ENCODE peak calls at places on chromosomes 16 and 17, in four cellular contexts. One of them, this sample, is unnamed.

GRCh38 chr17:76569607-76570279 is 15.9 kb downstream of the ST6GALNAC2 start:
- ATAC-seq in HepG2: peak; percentile 70
- ATAC-seq in GM12878: no peak
- ATAC-seq in A549: peak; percentile 59
- ATAC-seq in this sample: peak; percentile 44

GRCh38 chr17:9409026-9409425 is 166.6 kb downstream of the STX8 start:
- ATAC-seq in HepG2: no peak
- ATAC-seq in A549: no peak
- ATAC-seq in GM12878: no peak
- ATAC-seq in this sample: no peak

GRCh38 chr17:3582921-3583320 is 25.3 kb upstream of the TRPV3 start:
- ATAC-seq in A549: no peak
- ATAC-seq in HepG2: no peak
- ATAC-seq in GM12878: no peak
- ATAC-seq in this sample: no peak

GRCh38 chr17:50667259-50668024 is 32.8 kb downstream of the ABCC3 start:
- ATAC-seq in A549: peak; percentile 17
- ATAC-seq in GM12878: no peak
- ATAC-seq in HepG2: peak; percentile 28
- ATAC-seq in this sample: no peak

GRCh38 chr17:45722161-45722560 is 62.0 kb upstream of the CRHR1 start:
- ATAC-seq in A549: peak; percentile 95
- ATAC-seq in GM12878: no peak
- ATAC-seq in HepG2: peak; percentile 99
- ATAC-seq in this sample: no peak

GRCh38 chr16:68113765-68114240 is 28.6 kb downstream of the NFATC3 start:
- ATAC-seq in A549: no peak
- ATAC-seq in HepG2: peak; percentile 43
- ATAC-seq in GM12878: no peak
- ATAC-seq in this sample: no peak

GRCh38 chr17:17876959-17877547 is 40.3 kb upstream of the SREBF1 start:
- ATAC-seq in HepG2: no peak
- ATAC-seq in GM12878: no peak
- ATAC-seq in A549: no peak
- ATAC-seq in this sample: peak; percentile 72

GRCh38 chr16:87602821-87603683 is 744 bp downstream of the JPH3 start:
- ATAC-seq in A549: peak; percentile 55
- ATAC-seq in GM12878: no peak
- ATAC-seq in HepG2: peak; percentile 23
- ATAC-seq in this sample: no peak

GRCh38 chr16:77637939-77638338 is 84.4 kb upstream of the NUDT7 start:
- ATAC-seq in HepG2: no peak
- ATAC-seq in A549: no peak
- ATAC-seq in GM12878: no peak
- ATAC-seq in this sample: peak; percentile 39

GRCh38 chr17:72429066-72429638 is 308.3 kb downstream of the SOX9 start:
- ATAC-seq in A549: peak; percentile 37
- ATAC-seq in GM12878: peak; percentile 4
- ATAC-seq in HepG2: peak; percentile 47
- ATAC-seq in this sample: no peak

GRCh38 chr17:44144966-44145739 is 3.4 kb downstream of the HROB start:
- ATAC-seq in GM12878: no peak
- ATAC-seq in HepG2: no peak
- ATAC-seq in A549: no peak
- ATAC-seq in this sample: no peak

GRCh38 chr16:74766729-74767128 is 7.9 kb downstream of the FA2H start:
- ATAC-seq in A549: peak; percentile 27
- ATAC-seq in HepG2: peak; percentile 20
- ATAC-seq in GM12878: no peak
- ATAC-seq in this sample: no peak

GRCh38 chr17:66983414-66984021 is 19.0 kb downstream of the CACNG4 start:
- ATAC-seq in A549: peak; percentile 44
- ATAC-seq in GM12878: no peak
- ATAC-seq in HepG2: no peak
- ATAC-seq in this sample: no peak

GRCh38 chr17:4500188-4500565 is 1.5 kb downstream of the SPNS2 start:
- ATAC-seq in HepG2: peak; percentile 23
- ATAC-seq in GM12878: no peak
- ATAC-seq in A549: peak; percentile 17
- ATAC-seq in this sample: no peak

GRCh38 chr17:75087182-75087557 is 584 bp upstream of the SLC16A5 start:
- ATAC-seq in GM12878: peak; percentile 8
- ATAC-seq in A549: peak; percentile 3
- ATAC-seq in HepG2: no peak
- ATAC-seq in this sample: no peak

GRCh38 chr17:8392674-8393469 is 4.8 kb downstream of the RNF222 start:
- ATAC-seq in HepG2: peak; percentile 36
- ATAC-seq in GM12878: no peak
- ATAC-seq in A549: peak; percentile 33
- ATAC-seq in this sample: no peak

GRCh38 chr16:24993722-24994686 is 21.2 kb downstream of the ARHGAP17 start:
- ATAC-seq in GM12878: peak; percentile 8
- ATAC-seq in A549: peak; percentile 92
- ATAC-seq in HepG2: peak; percentile 96
- ATAC-seq in this sample: peak; percentile 53

GRCh38 chr17:49904904-49905303 is 57.0 kb upstream of the TAC4 start:
- ATAC-seq in GM12878: no peak
- ATAC-seq in HepG2: no peak
- ATAC-seq in A549: no peak
- ATAC-seq in this sample: no peak

GRCh38 chr17:75228305-75228704 is 22.8 kb downstream of the NUP85 start:
- ATAC-seq in HepG2: no peak
- ATAC-seq in GM12878: no peak
- ATAC-seq in A549: no peak
- ATAC-seq in this sample: peak; percentile 66

GRCh38 chr16:8928467-8928957 is 35.2 kb downstream of the USP7 start:
- ATAC-seq in A549: no peak
- ATAC-seq in HepG2: no peak
- ATAC-seq in GM12878: peak; percentile 61
- ATAC-seq in this sample: peak; percentile 28

GRCh38 chr17:45874148-45874547 is 20.2 kb upstream of the MAPT start:
- ATAC-seq in A549: no peak
- ATAC-seq in GM12878: no peak
- ATAC-seq in HepG2: no peak
- ATAC-seq in this sample: no peak

GRCh38 chr16:149024-149675 is 3.3 kb upstream of the HBZ start:
- ATAC-seq in GM12878: no peak
- ATAC-seq in HepG2: no peak
- ATAC-seq in A549: peak; percentile 18
- ATAC-seq in this sample: no peak

GRCh38 chr17:48439473-48439872 is 9.5 kb upstream of the SKAP1 start:
- ATAC-seq in A549: no peak
- ATAC-seq in GM12878: peak; percentile 66
- ATAC-seq in HepG2: no peak
- ATAC-seq in this sample: no peak

GRCh38 chr16:66618588-66618987 is 14.1 kb downstream of the CMTM3 start:
- ATAC-seq in HepG2: no peak
- ATAC-seq in GM12878: no peak
- ATAC-seq in A549: peak; percentile 59
- ATAC-seq in this sample: peak; percentile 80

GRCh38 chr16:4767872-4768548 is 1.0 kb upstream of the ZNF500 start:
- ATAC-seq in A549: peak; percentile 10
- ATAC-seq in GM12878: no peak
- ATAC-seq in HepG2: peak; percentile 3
- ATAC-seq in this sample: no peak

GRCh38 chr17:62965149-62965648 is 836 bp upstream of the TANC2 start:
- ATAC-seq in A549: no peak
- ATAC-seq in GM12878: peak; percentile 15
- ATAC-seq in HepG2: no peak
- ATAC-seq in this sample: no peak

GRCh38 chr17:75822119-75822799 is 21.9 kb downstream of the UNC13D start:
- ATAC-seq in A549: no peak
- ATAC-seq in HepG2: no peak
- ATAC-seq in GM12878: no peak
- ATAC-seq in this sample: no peak

GRCh38 chr17:81737947-81738800 is 26.1 kb downstream of the SLC25A10 start:
- ATAC-seq in A549: no peak
- ATAC-seq in GM12878: no peak
- ATAC-seq in HepG2: no peak
- ATAC-seq in this sample: no peak

DNA sequence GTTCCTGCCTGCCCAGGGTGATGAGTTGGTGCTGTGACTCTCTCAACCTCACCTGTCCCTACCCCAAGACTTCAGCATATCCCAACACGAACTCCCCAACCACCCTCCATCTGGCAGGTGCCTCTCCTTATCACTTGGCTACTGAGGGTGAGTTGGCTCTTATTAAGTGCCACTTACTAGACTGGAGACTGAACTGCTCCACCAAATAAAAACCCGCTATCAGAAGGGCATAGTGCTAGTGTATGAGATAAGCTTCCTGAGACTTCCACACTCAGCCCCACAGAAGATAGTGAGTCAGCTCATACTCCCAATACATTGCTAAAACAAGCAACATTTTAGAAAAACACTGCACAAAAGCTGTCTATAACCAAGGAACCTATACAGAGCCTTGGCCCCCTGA is 16.0 kb upstream of the CCL18 start:
- ATAC-seq in GM12878: no peak
- ATAC-seq in HepG2: no peak
- ATAC-seq in A549: no peak
- ATAC-seq in this sample: no peak
- TF ChIP-seq POLR2A in GM12878: no peak
- TF ChIP-seq POLR2A in HepG2: no peak
- TF ChIP-seq POLR2A in A549: no peak
- TF ChIP-seq POLR2A in this sample: no peak

DNA sequence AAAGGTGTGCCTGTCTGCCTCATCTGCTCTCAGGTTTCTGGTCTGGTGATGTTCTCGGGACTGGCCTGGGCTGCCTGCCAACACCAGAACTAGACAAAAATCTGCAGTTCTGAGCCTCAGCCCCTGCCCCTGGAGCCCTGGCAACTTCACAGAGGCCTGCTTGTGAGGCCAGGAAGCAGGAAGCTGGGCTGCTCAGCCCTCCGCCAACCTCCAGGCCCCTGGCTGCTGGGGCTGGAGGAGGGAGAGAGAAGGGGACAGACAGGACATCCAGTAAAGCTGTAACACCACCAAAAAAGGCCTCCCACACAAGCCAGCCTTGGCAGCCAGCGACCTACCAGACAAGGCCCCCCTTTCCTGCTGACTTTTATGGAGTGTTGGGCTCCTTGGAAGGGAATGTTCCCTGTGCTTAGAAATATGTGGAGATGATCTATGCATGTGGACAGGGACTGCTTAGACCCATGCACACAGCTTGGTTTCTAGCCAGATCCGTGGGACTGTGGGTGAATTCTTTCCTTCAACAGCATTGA is 157.6 kb downstream of the XYLT1 start:
- ATAC-seq in A549: no peak
- ATAC-seq in GM12878: peak; percentile 18
- ATAC-seq in HepG2: no peak
- ATAC-seq in this sample: peak; percentile 90
- TF ChIP-seq EP300 in A549: no peak
- TF ChIP-seq EP300 in GM12878: no peak
- TF ChIP-seq EP300 in HepG2: no peak
- TF ChIP-seq EP300 in this sample: peak; percentile 38

GRCh38 chr16:79931721-79932120 is 331.2 kb upstream of the MAF start:
- ATAC-seq in A549: no peak
- ATAC-seq in HepG2: no peak
- ATAC-seq in GM12878: no peak
- ATAC-seq in this sample: no peak

GRCh38 chr16:79932564-79932963 is 332.0 kb upstream of the MAF start:
- ATAC-seq in GM12878: no peak
- ATAC-seq in HepG2: no peak
- ATAC-seq in A549: no peak
- ATAC-seq in this sample: no peak

GRCh38 chr16:79928142-79928735 is 327.7 kb upstream of the MAF start:
- ATAC-seq in HepG2: no peak
- ATAC-seq in GM12878: no peak
- ATAC-seq in A549: no peak
- ATAC-seq in this sample: no peak

GRCh38 chr16:79926451-79927205 is 326.1 kb upstream of the MAF start:
- ATAC-seq in GM12878: no peak
- ATAC-seq in HepG2: no peak
- ATAC-seq in A549: no peak
- ATAC-seq in this sample: no peak

DNA sequence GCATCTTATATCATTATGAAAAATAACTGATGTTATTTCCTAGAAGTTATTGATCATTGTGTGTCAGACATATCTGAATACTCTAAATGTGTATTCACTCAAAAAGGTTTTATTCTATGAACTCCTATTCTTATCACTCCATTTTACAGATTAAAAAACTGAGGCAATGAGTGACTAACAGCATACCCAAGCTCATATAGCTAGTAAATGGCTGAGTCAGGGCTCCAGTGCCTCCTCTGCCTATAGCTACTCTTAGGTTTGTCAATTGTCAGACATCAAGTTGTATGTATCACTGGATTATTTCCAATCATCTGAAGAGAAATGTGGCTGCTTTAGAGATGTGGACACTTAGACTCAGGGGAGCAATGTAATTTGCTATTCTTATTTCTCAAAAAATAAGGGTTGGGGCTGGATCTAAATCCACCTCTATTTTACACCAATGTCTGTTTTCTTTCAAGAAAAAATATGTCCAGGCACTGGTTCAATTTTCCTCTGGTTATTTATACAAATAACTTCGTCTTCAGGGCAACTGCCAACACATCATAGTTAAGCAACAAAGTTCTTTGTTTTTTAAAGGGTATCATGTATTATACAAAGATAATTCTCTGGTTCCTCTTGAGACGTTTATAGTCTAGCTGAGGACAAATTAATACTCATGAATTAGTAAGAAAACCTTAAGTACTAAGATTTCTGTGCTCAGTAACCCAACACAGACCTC is 328.9 kb upstream of the MAF start:
- ATAC-seq in HepG2: no peak
- ATAC-seq in A549: no peak
- ATAC-seq in GM12878: no peak
- ATAC-seq in this sample: no peak
- H3K4me3 ChIP-seq in HepG2: no peak overlapping the region
- H3K4me3 ChIP-seq in A549: no peak overlapping the region
- H3K4me3 ChIP-seq in GM12878: no peak overlapping the region
- H3K4me3 ChIP-seq in this sample: no peak overlapping the region

DNA sequence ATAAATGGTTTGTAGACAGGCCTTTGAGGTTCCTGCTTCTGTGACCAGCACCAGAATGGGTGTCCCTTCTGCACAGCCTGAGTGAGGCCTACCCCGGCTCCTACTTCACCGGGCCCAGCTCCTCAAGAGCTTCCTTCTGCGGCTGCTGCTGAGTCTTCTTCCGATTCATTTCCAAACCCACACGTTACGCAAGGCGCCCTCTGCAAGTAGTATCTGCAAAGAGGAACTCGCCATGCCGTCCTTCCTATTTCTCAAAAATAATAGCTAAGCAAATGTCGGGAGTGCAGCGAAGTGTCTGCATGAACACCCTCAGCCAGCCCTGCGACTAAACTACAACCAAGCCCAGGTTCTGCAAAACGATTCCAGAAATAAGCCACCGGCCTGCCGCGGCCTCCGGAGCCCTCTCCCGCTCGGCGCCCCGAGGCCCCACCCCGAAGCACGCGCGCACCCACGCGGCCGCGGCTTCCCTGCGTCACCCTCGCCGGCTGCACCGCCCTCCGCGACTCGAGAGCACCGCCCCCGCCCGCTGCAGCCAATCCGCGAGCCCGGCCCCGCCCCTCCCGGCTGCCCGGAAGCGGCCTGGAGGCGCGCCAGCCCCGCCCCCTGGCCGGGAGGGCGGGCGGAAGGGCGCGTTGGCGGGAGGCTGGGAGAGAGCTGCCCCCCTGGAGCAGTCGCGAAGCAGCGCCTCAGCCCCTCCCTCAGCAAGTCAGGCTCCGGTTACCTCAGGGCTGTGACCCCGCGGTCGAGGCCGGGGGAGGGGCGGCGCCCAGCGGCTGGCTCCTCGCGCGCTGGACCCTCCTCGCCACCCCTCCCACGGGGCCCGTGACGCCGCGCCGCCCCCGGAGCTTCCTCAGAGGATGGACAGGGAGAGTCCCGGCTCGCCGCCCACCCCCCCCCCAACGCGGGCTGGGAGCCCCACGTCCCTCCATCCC is 8.3 kb downstream of the MNT start:
- ATAC-seq in GM12878: peak; percentile 68
- ATAC-seq in HepG2: peak; percentile 31
- ATAC-seq in A549: peak; percentile 55
- ATAC-seq in this sample: peak; percentile 76
- TF ChIP-seq POLR2A in GM12878: peak; percentile 79
- TF ChIP-seq POLR2A in HepG2: peak; percentile 64
- TF ChIP-seq POLR2A in A549: peak; percentile 38
- TF ChIP-seq POLR2A in this sample: peak; percentile 62